ENCODE peak calls at places on chromosomes 2 and 18, in seven cellular contexts. D is H9, S is left lobe of liver, U is mucosa of descending colon, L is K562, G is tibial artery, T is epithelial cell of esophagus. Z is an unnamed sample.

GRCh38 chr2:181352158-181352557 is 105.0 kb upstream of the ITGA4 start:
- DNase-seq in D (no peak), S (no peak), U (no peak), L (no peak), G (no peak), T (no peak), Z (no peak)

GRCh38 chr2:43880952-43881351 is 42.2 kb downstream of the ABCG8 start:
- DNase-seq in D (no peak), S (peak), U (no peak), L (peak), G (no peak), T (no peak), Z (no peak)

GRCh38 chr18:76464281-76465259 is 30.5 kb downstream of the ZNF516 start:
- DNase-seq in D (no peak), S (peak), U (no peak), L (no peak), G (no peak), T (no peak), Z (no peak)

GRCh38 chr18:47979611-47980200 is 49.2 kb upstream of the SMAD2 start:
- DNase-seq in D (no peak), S (no peak), U (no peak), L (no peak), G (no peak), T (no peak), Z (no peak)

GRCh38 chr2:39805936-39806608 is 27.0 kb upstream of the THUMPD2 start:
- DNase-seq in D (no peak), S (no peak), U (no peak), L (no peak), G (no peak), T (peak), Z (no peak)

GRCh38 chr2:101047075-101047766 is 45.1 kb downstream of the RPL31 start:
- DNase-seq in D (no peak), S (no peak), U (no peak), L (no peak), G (no peak), T (peak), Z (peak)

GRCh38 chr2:84846041-84846663 is 34.7 kb downstream of the TRABD2A start:
- DNase-seq in D (no peak), S (no peak), U (no peak), L (no peak), G (no peak), T (no peak), Z (no peak)

GRCh38 chr2:196399736-196400691 is 228.6 kb upstream of the STK17B start:
- DNase-seq in D (no peak), S (no peak), U (no peak), L (no peak), G (no peak), T (peak), Z (no peak)

GRCh38 chr2:84971799-84972790 is 1.1 kb downstream of the KCMF1 start:
- DNase-seq in D (no peak), S (peak), U (peak), L (no peak), G (peak), T (peak), Z (peak)

GRCh38 chr18:44826418-44827259 is 146.0 kb downstream of the SETBP1 start:
- DNase-seq in D (no peak), S (peak), U (no peak), L (no peak), G (peak), T (peak), Z (peak)

GRCh38 chr2:239308696-239309397 is 92.0 kb downstream of the HDAC4 start:
- DNase-seq in D (peak), S (peak), U (no peak), L (no peak), G (peak), T (no peak), Z (peak)

GRCh38 chr18:72207280-72207679 is 336.9 kb downstream of the CBLN2 start:
- DNase-seq in D (no peak), S (no peak), U (no peak), L (no peak), G (no peak), T (no peak), Z (peak)

GRCh38 chr2:160209457-160209856 is 9.4 kb upstream of the ITGB6 start:
- DNase-seq in D (no peak), S (no peak), U (no peak), L (no peak), G (no peak), T (peak), Z (peak)

GRCh38 chr18:59546164-59546563 is 151.1 kb downstream of the CCBE1 start:
- DNase-seq in D (no peak), S (no peak), U (no peak), L (peak), G (no peak), T (peak), Z (peak)

GRCh38 chr2:142974288-142975024 is 97.0 kb downstream of the KYNU start:
- DNase-seq in D (peak), S (no peak), U (no peak), L (no peak), G (no peak), T (peak), Z (no peak)

GRCh38 chr2:29841386-29842004 is 79.9 kb downstream of the ALK start:
- DNase-seq in D (peak), S (no peak), U (no peak), L (peak), G (no peak), T (peak), Z (peak)

GRCh38 chr18:11657554-11657953 is 31.5 kb upstream of the GNAL start:
- DNase-seq in D (no peak), S (no peak), U (no peak), L (no peak), G (no peak), T (no peak), Z (no peak)

GRCh38 chr2:8677646-8678592 is 3.9 kb upstream of the ID2 start:
- DNase-seq in D (peak), S (peak), U (peak), L (peak), G (peak), T (peak), Z (peak)

GRCh38 chr2:50344509-50345106 is 687.3 kb downstream of the NRXN1 start:
- DNase-seq in D (peak), S (no peak), U (no peak), L (no peak), G (no peak), T (no peak), Z (no peak)

GRCh38 chr2:232340171-232340935 is 38.2 kb upstream of the ALPP start:
- DNase-seq in D (no peak), S (no peak), U (no peak), L (no peak), G (peak), T (no peak), Z (no peak)

GRCh38 chr2:227341553-227341952 is 16.5 kb downstream of the MFF start:
- DNase-seq in D (no peak), S (no peak), U (no peak), L (no peak), G (no peak), T (no peak), Z (no peak)

GRCh38 chr18:51153659-51154371 is 43.7 kb downstream of the MEX3C start:
- DNase-seq in D (no peak), S (no peak), U (peak), L (no peak), G (no peak), T (no peak), Z (no peak)

GRCh38 chr18:36518839-36519238 is 221.3 kb downstream of the FHOD3 start:
- DNase-seq in D (no peak), S (no peak), U (no peak), L (no peak), G (no peak), T (no peak), Z (peak)